ENCODE peak calls at places on chromosomes 4 and X, in six cellular contexts. W, I, V, D, T and G are unnamed samples.

GRCh38 chrX:121641560-121641959 is 594.1 kb downstream of the GLUD2 start:
- DNase-seq in W (no peak), I (no peak), V (no peak), D (peak), T (no peak), G (no peak)

GRCh38 chr4:146333187-146333894 is 119.0 kb downstream of the REELD1 start:
- DNase-seq in W (no peak), I (no peak), V (no peak), D (peak), T (no peak), G (no peak)

GRCh38 chr4:46508216-46508615 is 118.3 kb upstream of the GABRA2 start:
- DNase-seq in W (no peak), I (no peak), V (no peak), D (no peak), T (no peak), G (no peak)

GRCh38 chr4:80103615-80104014 is 30.6 kb upstream of the ANTXR2 start:
- DNase-seq in W (no peak), I (no peak), V (no peak), D (no peak), T (no peak), G (no peak)

GRCh38 chrX:24945009-24945408 is 70.8 kb downstream of the ARX start:
- DNase-seq in W (no peak), I (no peak), V (no peak), D (no peak), T (no peak), G (no peak)

GRCh38 chr4:57691370-57691769 is 581.2 kb upstream of the IGFBP7 start:
- DNase-seq in W (no peak), I (no peak), V (no peak), D (no peak), T (no peak), G (no peak)

GRCh38 chr4:7371122-7371941 is 63.4 kb downstream of the PSAPL1 start:
- DNase-seq in W (no peak), I (no peak), V (no peak), D (peak), T (no peak), G (peak)

GRCh38 chr4:86848732-86849617 is at the start of gene SLC10A6:
- DNase-seq in W (no peak), I (no peak), V (peak), D (no peak), T (no peak), G (no peak)

GRCh38 chrX:16386126-16386525 is 218.8 kb downstream of the MAGEB17 start:
- DNase-seq in W (no peak), I (no peak), V (no peak), D (no peak), T (no peak), G (no peak)

GRCh38 chr4:151940290-151940689 is 179.5 kb upstream of the GATB start:
- DNase-seq in W (no peak), I (no peak), V (no peak), D (no peak), T (no peak), G (no peak)

GRCh38 chrX:10660171-10660570 is 39.8 kb upstream of the MID1 start:
- DNase-seq in W (no peak), I (no peak), V (no peak), D (no peak), T (no peak), G (no peak)

GRCh38 chrX:41475166-41475565 is 28.0 kb downstream of the NYX start:
- DNase-seq in W (no peak), I (no peak), V (no peak), D (no peak), T (no peak), G (no peak)

GRCh38 chrX:132488819-132489255 is at the start of gene MBNL3:
- DNase-seq in W (peak), I (peak), V (peak), D (peak), T (no peak), G (no peak)

GRCh38 chr4:151768835-151769234 is 8.0 kb upstream of the GATB start:
- DNase-seq in W (no peak), I (no peak), V (no peak), D (no peak), T (no peak), G (no peak)

GRCh38 chr4:105060628-105061027 is 86.0 kb upstream of the TET2 start:
- DNase-seq in W (no peak), I (no peak), V (no peak), D (peak), T (no peak), G (no peak)

GRCh38 chrX:36357855-36358254 is 438.3 kb downstream of the CFAP47 start:
- DNase-seq in W (no peak), I (no peak), V (no peak), D (no peak), T (no peak), G (no peak)

GRCh38 chrX:106734827-106735226 is 8.3 kb downstream of the RNF128 start:
- DNase-seq in W (no peak), I (no peak), V (no peak), D (no peak), T (no peak), G (no peak)

GRCh38 chr4:186885289-186885688 is 161.6 kb upstream of the FAT1 start:
- DNase-seq in W (no peak), I (no peak), V (no peak), D (no peak), T (no peak), G (no peak)

GRCh38 chr4:26028793-26029511 is 114.9 kb downstream of the SMIM20 start:
- DNase-seq in W (no peak), I (peak), V (peak), D (peak), T (peak), G (peak)

GRCh38 chr4:46931981-46932380 is 22.9 kb upstream of the COX7B2 start:
- DNase-seq in W (no peak), I (no peak), V (peak), D (peak), T (no peak), G (peak)

GRCh38 chrX:150227873-150228272 is 135.2 kb upstream of the MAMLD1 start:
- DNase-seq in W (no peak), I (no peak), V (no peak), D (no peak), T (no peak), G (no peak)

GRCh38 chrX:139758809-139759208 is 50.8 kb upstream of the MCF2 start:
- DNase-seq in W (no peak), I (no peak), V (no peak), D (no peak), T (no peak), G (no peak)

GRCh38 chrX:17519349-17519748 is 144.3 kb downstream of the NHS start:
- DNase-seq in W (no peak), I (no peak), V (peak), D (no peak), T (no peak), G (no peak)

GRCh38 chr4:15659768-15660394 is 4.7 kb upstream of the FBXL5 start:
- DNase-seq in W (no peak), I (no peak), V (no peak), D (peak), T (no peak), G (no peak)

GRCh38 chr4:80462537-80463207 is 127.1 kb downstream of the CFAP299 start:
- DNase-seq in W (no peak), I (no peak), V (no peak), D (peak), T (no peak), G (no peak)

GRCh38 chr4:14446311-14446710 is 556.0 kb upstream of the CPEB2 start:
- DNase-seq in W (no peak), I (no peak), V (no peak), D (peak), T (no peak), G (no peak)

GRCh38 chr4:156476359-156476758 is 495.2 kb downstream of the PDGFC start:
- DNase-seq in W (no peak), I (no peak), V (no peak), D (peak), T (no peak), G (no peak)

GRCh38 chr4:147515220-147515936 is 34.5 kb downstream of the EDNRA start:
- DNase-seq in W (no peak), I (no peak), V (peak), D (no peak), T (no peak), G (no peak)

GRCh38 chr4:2007804-2008670 is 737 bp downstream of the NELFA start:
- DNase-seq in W (no peak), I (no peak), V (no peak), D (peak), T (no peak), G (no peak)

GRCh38 chrX:40478457-40479065 is 102.2 kb upstream of the ATP6AP2 start:
- DNase-seq in W (no peak), I (no peak), V (no peak), D (no peak), T (no peak), G (no peak)

GRCh38 chr4:153346031-153346430 is 1.5 kb downstream of the MND1 start:
- DNase-seq in W (no peak), I (no peak), V (no peak), D (no peak), T (no peak), G (no peak)

GRCh38 chr4:98542011-98542410 is 116.4 kb downstream of the TSPAN5 start:
- DNase-seq in W (no peak), I (no peak), V (no peak), D (no peak), T (no peak), G (no peak)